ENCODE peak calls at places on chromosomes 5 and 9, in four cellular contexts. One of them, this sample, is unnamed.
A peak's percentile ranks its signal among the peaks of the same experiment; 100 is the strongest.

GRCh38 chr5:13987843-13988464 is 43.5 kb upstream of the DNAH5 start:
- DNase-seq in GM12878: no peak
- DNase-seq in SK-N-SH: peak; percentile 73
- DNase-seq in HepG2: peak; percentile 37
- DNase-seq in this sample: no peak

GRCh38 chr9:121888438-121888775 is 204.7 kb downstream of the TTLL11 start:
- DNase-seq in GM12878: no peak
- DNase-seq in SK-N-SH: no peak
- DNase-seq in HepG2: no peak
- DNase-seq in this sample: no peak

GRCh38 chr5:93899026-93899600 is 157.7 kb upstream of the POU5F2 start:
- DNase-seq in GM12878: no peak
- DNase-seq in SK-N-SH: peak; percentile 11
- DNase-seq in HepG2: no peak
- DNase-seq in this sample: no peak

GRCh38 chr9:137724114-137724445 is 105.3 kb downstream of the EHMT1 start:
- DNase-seq in GM12878: no peak
- DNase-seq in SK-N-SH: no peak
- DNase-seq in HepG2: no peak
- DNase-seq in this sample: no peak

GRCh38 chr9:70229026-70229425 is 29.8 kb upstream of the SMC5 start:
- DNase-seq in GM12878: no peak
- DNase-seq in SK-N-SH: no peak
- DNase-seq in HepG2: no peak
- DNase-seq in this sample: no peak

GRCh38 chr9:137382728-137383452 is 40.1 kb downstream of the EXD3 start:
- DNase-seq in GM12878: no peak
- DNase-seq in SK-N-SH: no peak
- DNase-seq in HepG2: no peak
- DNase-seq in this sample: no peak

GRCh38 chr9:137045294-137046093 is 483 bp downstream of the NPDC1 start:
- DNase-seq in GM12878: no peak
- DNase-seq in SK-N-SH: peak; percentile 81
- DNase-seq in HepG2: no peak
- DNase-seq in this sample: no peak

GRCh38 chr9:26243722-26244121 is 565.5 kb upstream of the TUSC1 start:
- DNase-seq in GM12878: no peak
- DNase-seq in SK-N-SH: no peak
- DNase-seq in HepG2: no peak
- DNase-seq in this sample: no peak

GRCh38 chr5:119402555-119402954 is 46.7 kb downstream of the TNFAIP8 start:
- DNase-seq in GM12878: no peak
- DNase-seq in SK-N-SH: no peak
- DNase-seq in HepG2: no peak
- DNase-seq in this sample: no peak

GRCh38 chr9:37994639-37995347 is 74.2 kb downstream of the SHB start:
- DNase-seq in GM12878: peak; percentile 66
- DNase-seq in SK-N-SH: peak; percentile 58
- DNase-seq in HepG2: no peak
- DNase-seq in this sample: peak; percentile 89

GRCh38 chr9:27539479-27540441 is 10.1 kb upstream of the MOB3B start:
- DNase-seq in GM12878: peak; percentile 35
- DNase-seq in SK-N-SH: no peak
- DNase-seq in HepG2: peak; percentile 55
- DNase-seq in this sample: no peak

GRCh38 chr9:130348881-130349280 is 83.3 kb downstream of the HMCN2 start:
- DNase-seq in GM12878: no peak
- DNase-seq in SK-N-SH: no peak
- DNase-seq in HepG2: no peak
- DNase-seq in this sample: no peak

GRCh38 chr5:145943674-145944121 is 7.3 kb downstream of the SH3RF2 start:
- DNase-seq in GM12878: no peak
- DNase-seq in SK-N-SH: no peak
- DNase-seq in HepG2: no peak
- DNase-seq in this sample: peak; percentile 61

GRCh38 chr5:65468633-65469032 is 13.1 kb downstream of the ADAMTS6 start:
- DNase-seq in GM12878: no peak
- DNase-seq in SK-N-SH: no peak
- DNase-seq in HepG2: no peak
- DNase-seq in this sample: no peak

GRCh38 chr9:115022760-115023434 is 92.5 kb upstream of the TNFSF8 start:
- DNase-seq in GM12878: no peak
- DNase-seq in SK-N-SH: no peak
- DNase-seq in HepG2: no peak
- DNase-seq in this sample: no peak

GRCh38 chr9:123368023-123368422 is 12.0 kb downstream of the CRB2 start:
- DNase-seq in GM12878: no peak
- DNase-seq in SK-N-SH: no peak
- DNase-seq in HepG2: no peak
- DNase-seq in this sample: no peak

GRCh38 chr5:85000671-85001070 is 616.0 kb upstream of the EDIL3 start:
- DNase-seq in GM12878: no peak
- DNase-seq in SK-N-SH: no peak
- DNase-seq in HepG2: no peak
- DNase-seq in this sample: no peak

GRCh38 chr9:114592356-114592755 is 4.8 kb downstream of the ATP6V1G1 start:
- DNase-seq in GM12878: no peak
- DNase-seq in SK-N-SH: no peak
- DNase-seq in HepG2: no peak
- DNase-seq in this sample: no peak

GRCh38 chr5:170612256-170612656 is 108.4 kb downstream of the KCNIP1 start:
- DNase-seq in GM12878: no peak
- DNase-seq in SK-N-SH: no peak
- DNase-seq in HepG2: no peak
- DNase-seq in this sample: no peak

GRCh38 chr9:9914174-9914573 is 698.6 kb downstream of the PTPRD start:
- DNase-seq in GM12878: no peak
- DNase-seq in SK-N-SH: no peak
- DNase-seq in HepG2: peak; percentile 13
- DNase-seq in this sample: no peak

GRCh38 chr5:142364251-142365145 is 39.7 kb upstream of the SPRY4 start:
- DNase-seq in GM12878: no peak
- DNase-seq in SK-N-SH: no peak
- DNase-seq in HepG2: no peak
- DNase-seq in this sample: no peak

GRCh38 chr5:179285236-179285635 is 60.0 kb downstream of the ADAMTS2 start:
- DNase-seq in GM12878: no peak
- DNase-seq in SK-N-SH: peak; percentile 89
- DNase-seq in HepG2: no peak
- DNase-seq in this sample: no peak

GRCh38 chr5:169703803-169704202 is 66.7 kb downstream of the DOCK2 start:
- DNase-seq in GM12878: no peak
- DNase-seq in SK-N-SH: no peak
- DNase-seq in HepG2: no peak
- DNase-seq in this sample: no peak

GRCh38 chr5:56673171-56673570 is 142.2 kb upstream of the MAP3K1 start:
- DNase-seq in GM12878: no peak
- DNase-seq in SK-N-SH: no peak
- DNase-seq in HepG2: no peak
- DNase-seq in this sample: peak; percentile 61

GRCh38 chr9:3768698-3769458 is 243.1 kb upstream of the RFX3 start:
- DNase-seq in GM12878: no peak
- DNase-seq in SK-N-SH: no peak
- DNase-seq in HepG2: no peak
- DNase-seq in this sample: no peak

GRCh38 chr5:80481019-80481893 is 6.6 kb upstream of the FAM151B start:
- DNase-seq in GM12878: peak; percentile 27
- DNase-seq in SK-N-SH: peak; percentile 28
- DNase-seq in HepG2: peak; percentile 67
- DNase-seq in this sample: peak; percentile 43

DNA sequence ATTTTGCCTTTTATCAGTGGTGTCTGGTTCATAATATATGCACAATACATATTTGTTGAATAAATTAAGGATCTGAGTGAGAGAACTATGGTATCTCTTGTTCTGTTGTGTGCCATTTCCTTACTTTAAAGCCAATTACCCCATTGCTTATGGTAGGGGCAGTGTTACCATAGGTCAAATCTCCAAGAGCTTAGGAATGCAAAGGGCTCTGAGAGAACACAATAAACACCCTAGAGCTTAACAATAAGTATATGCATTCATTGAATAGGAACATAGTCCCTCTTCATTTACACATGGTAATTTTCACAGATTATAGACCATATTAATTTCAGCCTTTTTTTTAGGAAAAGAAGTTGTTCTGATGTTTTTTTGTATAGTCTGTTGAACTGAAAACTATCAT is 112.2 kb downstream of the MCTP1 start:
- DNase-seq in GM12878: no peak
- DNase-seq in SK-N-SH: no peak
- DNase-seq in HepG2: no peak
- DNase-seq in this sample: no peak
- TF ChIP-seq GABPA in GM12878: no peak
- TF ChIP-seq GABPA in SK-N-SH: no peak
- TF ChIP-seq GABPA in HepG2: no peak
- TF ChIP-seq GABPA in this sample: no peak

GRCh38 chr9:126984969-126985368 is 70.4 kb downstream of the RALGPS1 start:
- DNase-seq in GM12878: no peak
- DNase-seq in SK-N-SH: no peak
- DNase-seq in HepG2: no peak
- DNase-seq in this sample: no peak

GRCh38 chr9:126986506-126986951 is 71.9 kb downstream of the RALGPS1 start:
- DNase-seq in GM12878: no peak
- DNase-seq in SK-N-SH: no peak
- DNase-seq in HepG2: peak; percentile 46
- DNase-seq in this sample: no peak

GRCh38 chr9:126983767-126984166 is 69.2 kb downstream of the RALGPS1 start:
- DNase-seq in GM12878: no peak
- DNase-seq in SK-N-SH: no peak
- DNase-seq in HepG2: no peak
- DNase-seq in this sample: no peak

GRCh38 chr9:126988857-126989256 is 74.3 kb downstream of the RALGPS1 start:
- DNase-seq in GM12878: no peak
- DNase-seq in SK-N-SH: no peak
- DNase-seq in HepG2: no peak
- DNase-seq in this sample: no peak

GRCh38 chr9:126985870-126986498 is 71.4 kb downstream of the RALGPS1 start:
- DNase-seq in GM12878: peak; percentile 92
- DNase-seq in SK-N-SH: no peak
- DNase-seq in HepG2: peak; percentile 5
- DNase-seq in this sample: peak; percentile 79
- TF ChIP-seq CTCF in GM12878: no peak
- TF ChIP-seq CTCF in SK-N-SH: no peak
- TF ChIP-seq CTCF in HepG2: no peak
- TF ChIP-seq CTCF in this sample: no peak

DNA sequence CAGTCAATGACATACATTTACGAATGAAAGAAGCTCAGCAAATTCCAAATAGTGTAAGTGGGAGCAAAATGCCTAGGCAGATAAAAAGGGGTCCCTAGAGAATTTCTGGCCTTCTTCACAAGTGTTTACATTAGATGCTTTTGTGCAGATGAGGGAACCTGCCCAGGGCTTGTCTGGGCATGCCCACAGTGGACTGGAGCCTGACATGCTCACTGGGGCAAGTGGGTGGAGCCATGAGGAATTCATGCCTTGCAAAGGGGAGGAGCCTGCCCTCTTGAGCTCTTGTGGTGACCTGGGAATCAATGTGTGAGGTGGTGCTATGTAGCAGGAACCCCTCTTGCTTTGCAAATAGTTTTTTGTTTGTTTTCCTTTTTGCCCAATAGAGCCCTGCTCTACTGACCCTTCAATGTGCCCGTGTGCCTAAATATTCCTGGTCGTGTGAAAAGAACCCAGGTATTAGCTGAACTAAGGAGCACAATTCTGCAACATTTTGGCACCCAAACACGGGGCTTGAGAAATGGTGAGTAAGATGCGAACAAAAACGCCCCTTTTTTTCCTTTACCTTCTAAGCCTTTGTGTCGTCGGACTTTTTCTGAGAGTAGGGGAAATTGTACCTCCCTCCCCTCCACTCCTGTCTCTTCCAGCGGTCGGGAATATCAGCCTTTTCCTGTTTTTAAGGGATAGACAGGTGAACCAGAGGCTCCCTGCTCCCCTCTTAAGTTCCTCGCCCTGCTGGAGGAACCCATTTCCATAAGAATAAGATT is 433.8 kb upstream of the CDH9 start:
- DNase-seq in GM12878: peak; percentile 57
- DNase-seq in SK-N-SH: peak; percentile 3
- DNase-seq in HepG2: peak; percentile 98
- DNase-seq in this sample: no peak
- TF ChIP-seq GABPA in GM12878: no peak
- TF ChIP-seq GABPA in SK-N-SH: no peak
- TF ChIP-seq GABPA in HepG2: no peak
- TF ChIP-seq GABPA in this sample: no peak

DNA sequence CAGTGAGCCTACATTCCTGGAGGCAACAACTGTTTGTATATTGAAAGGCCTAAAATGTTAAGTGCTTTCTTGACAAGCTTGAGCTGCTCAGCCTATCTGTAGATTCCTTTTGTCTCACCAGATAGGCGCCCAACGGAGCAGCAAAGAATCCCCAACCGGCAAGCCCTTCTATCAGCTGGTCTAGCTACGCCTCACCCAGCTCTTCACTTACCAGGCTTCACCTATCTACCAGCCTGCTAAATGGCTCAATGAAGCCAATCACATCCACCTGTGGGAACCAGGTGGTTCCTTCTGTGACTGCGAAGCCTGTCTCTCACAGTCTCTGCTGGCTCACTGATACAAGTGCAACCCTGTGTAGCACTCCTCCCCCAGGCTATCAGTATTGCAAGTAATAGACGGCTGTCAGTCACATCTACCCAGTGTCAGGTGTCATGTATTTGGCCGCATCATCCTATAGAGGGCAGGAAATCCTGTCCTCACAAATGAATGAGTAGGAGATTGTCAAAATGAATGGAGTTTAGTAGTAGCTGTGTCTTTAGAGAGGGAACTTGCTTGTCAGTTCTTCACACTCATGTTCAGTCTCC is 170.4 kb upstream of the MRPS30 start:
- DNase-seq in GM12878: no peak
- DNase-seq in SK-N-SH: no peak
- DNase-seq in HepG2: no peak
- DNase-seq in this sample: no peak
- TF ChIP-seq CTCF in GM12878: no peak
- TF ChIP-seq CTCF in SK-N-SH: no peak
- TF ChIP-seq CTCF in HepG2: no peak
- TF ChIP-seq CTCF in this sample: no peak

DNA sequence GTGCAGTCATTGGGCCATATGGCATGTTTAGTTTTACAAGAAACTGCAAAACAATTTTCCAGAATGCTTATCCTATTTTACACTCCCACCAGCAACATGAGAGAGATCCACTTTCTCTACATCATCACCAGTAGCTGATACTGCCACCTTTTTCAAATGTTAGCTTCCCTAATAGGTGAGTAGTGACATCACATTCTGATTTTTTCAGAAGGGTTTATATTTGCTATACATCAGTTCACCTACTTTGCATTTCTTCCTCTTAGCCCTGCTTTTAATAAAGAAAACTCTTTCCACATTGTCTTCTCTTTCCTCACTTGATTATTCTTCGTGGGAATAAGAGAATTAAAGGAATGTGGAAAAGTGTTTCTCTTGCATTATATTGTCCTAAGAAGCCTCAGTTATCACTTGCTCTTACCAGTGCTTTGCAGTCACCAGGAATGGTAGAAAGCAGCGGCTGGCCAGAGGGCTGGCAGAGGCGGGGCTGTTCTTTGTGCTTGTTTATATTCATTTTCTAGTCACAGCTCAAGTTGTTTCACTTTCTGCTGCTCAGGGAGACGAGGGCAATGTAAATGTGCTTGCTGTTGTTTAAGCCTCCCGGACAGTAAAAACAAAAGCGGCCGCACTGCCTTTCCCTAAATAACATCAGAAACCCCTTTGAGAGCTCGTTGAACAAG is 164.8 kb downstream of the HSD17B3 start:
- DNase-seq in GM12878: peak; percentile 69
- DNase-seq in SK-N-SH: no peak
- DNase-seq in HepG2: no peak
- DNase-seq in this sample: no peak
- TF ChIP-seq GABPA in GM12878: no peak
- TF ChIP-seq GABPA in SK-N-SH: no peak
- TF ChIP-seq GABPA in HepG2: no peak
- TF ChIP-seq GABPA in this sample: no peak